ENCODE peak calls at places on chromosomes 3 and 15, in eight cellular contexts. Q is HepG2, N is esophagus muscularis mucosa, T is transverse colon, B is SK-N-SH, I is K562, E is sigmoid colon, G is suprapubic skin. Z is an unnamed sample.

GRCh38 chr3:94967196-94967595 is 904.3 kb downstream of the NSUN3 start:
- DNase-seq in E (no peak), T (no peak), N (no peak), G (no peak), I (no peak), B (no peak), Q (no peak), Z (no peak)

GRCh38 chr3:115092220-115092791 is 54.8 kb downstream of the ZBTB20 start:
- DNase-seq in N (no peak), B (peak; percentile 47), I (peak; percentile 17), T (peak; percentile 51), E (peak; percentile 84), G (peak; percentile 76), Q (peak; percentile 34), Z (peak; percentile 66)

GRCh38 chr3:154904328-154904727 is 175.8 kb upstream of the MME start:
- DNase-seq in N (no peak), B (peak; percentile 26), G (no peak), E (no peak), I (peak; percentile 21), Q (peak; percentile 2), T (no peak), Z (no peak)

GRCh38 chr3:31054032-31054431 is 159.6 kb upstream of the GADL1 start:
- DNase-seq in T (no peak), N (no peak), G (no peak), B (no peak), E (no peak), Q (no peak), I (no peak), Z (no peak)

GRCh38 chr3:58392191-58392590 is 41.4 kb downstream of the PDHB start:
- DNase-seq in I (no peak), Q (peak; percentile 11), E (no peak), N (no peak), B (no peak), G (no peak), T (no peak), Z (no peak)

GRCh38 chr3:57011022-57011421 is 49.4 kb upstream of the SPATA12 start:
- DNase-seq in G (no peak), T (no peak), B (no peak), Q (no peak), I (no peak), N (no peak), E (peak; percentile 37), Z (no peak)

GRCh38 chr15:76006136-76006778 is 6.0 kb downstream of the NRG4 start:
- DNase-seq in E (no peak), I (no peak), Q (peak; percentile 3), B (no peak), N (no peak), G (no peak), T (no peak), Z (no peak)

GRCh38 chr3:55309336-55309735 is 177.8 kb downstream of the WNT5A start:
- DNase-seq in N (no peak), G (no peak), Q (no peak), I (no peak), E (no peak), B (no peak), T (no peak), Z (no peak)

GRCh38 chr3:17412950-17413530 is 329.4 kb downstream of the TBC1D5 start:
- DNase-seq in G (no peak), Q (peak; percentile 64), I (peak; percentile 63), N (no peak), T (no peak), B (peak; percentile 20), E (no peak), Z (no peak)

GRCh38 chr3:146163584-146163983 is 2.6 kb upstream of the PLOD2 start:
- DNase-seq in N (no peak), Q (no peak), E (no peak), G (no peak), B (no peak), T (no peak), I (no peak), Z (no peak)

GRCh38 chr3:14472471-14473351 is 67.4 kb downstream of the GRIP2 start:
- DNase-seq in T (peak; percentile 23), N (no peak), I (no peak), E (no peak), B (no peak), G (no peak), Q (peak; percentile 20), Z (no peak)

GRCh38 chr3:184635126-184635525 is 73.5 kb downstream of the EPHB3 start:
- DNase-seq in B (peak; percentile 77), N (no peak), Q (no peak), T (no peak), G (no peak), I (no peak), E (no peak), Z (peak; percentile 80)

GRCh38 chr3:172145287-172145686 is 105.9 kb downstream of the FNDC3B start:
- DNase-seq in Q (no peak), G (no peak), B (no peak), I (no peak), N (no peak), T (no peak), E (no peak), Z (no peak)

GRCh38 chr3:129345971-129346370 is 67.3 kb downstream of the HMCES start:
- DNase-seq in Q (no peak), E (no peak), G (no peak), B (no peak), T (no peak), I (no peak), N (no peak), Z (no peak)

GRCh38 chr3:58173670-58174472 is 36.9 kb downstream of the DNASE1L3 start:
- DNase-seq in T (peak; percentile 48), E (peak; percentile 82), Q (peak; percentile 87), G (no peak), B (peak; percentile 63), I (peak; percentile 46), N (no peak), Z (peak; percentile 69)

GRCh38 chr3:66499881-66500574 is 794 bp downstream of the LRIG1 start:
- DNase-seq in B (peak; percentile 71), N (no peak), G (peak; percentile 75), T (peak; percentile 38), E (peak; percentile 79), Q (no peak), I (no peak), Z (peak; percentile 34)

GRCh38 chr3:195073866-195074860 is 196.8 kb downstream of the XXYLT1 start:
- DNase-seq in I (no peak), B (no peak), G (peak; percentile 50), T (peak; percentile 3), N (no peak), Q (no peak), E (peak; percentile 51), Z (peak; percentile 10)
- TF ChIP-seq POLR2AphosphoS5 in I (no peak), B (no peak), G (no peak), T (no peak), N (no peak), Q (no peak), E (no peak), Z (no peak)

GRCh38 chr3:192931825-192932224 is 14.2 kb upstream of the MB21D2 start:
- DNase-seq in G (no peak), Q (no peak), B (no peak), T (no peak), E (no peak), N (no peak), I (no peak), Z (no peak)

GRCh38 chr3:192930585-192930984 is 12.9 kb upstream of the MB21D2 start:
- DNase-seq in I (no peak), N (no peak), E (no peak), Q (no peak), T (no peak), B (no peak), G (no peak), Z (no peak)

GRCh38 chr3:192929146-192929545 is 11.5 kb upstream of the MB21D2 start:
- DNase-seq in N (no peak), Q (no peak), G (no peak), B (no peak), I (no peak), E (no peak), T (no peak), Z (no peak)

GRCh38 chr3:192928720-192929119 is 11.1 kb upstream of the MB21D2 start:
- DNase-seq in N (no peak), G (no peak), I (no peak), B (no peak), Q (no peak), T (no peak), E (no peak), Z (no peak)

GRCh38 chr3:192929755-192930491 is 12.3 kb upstream of the MB21D2 start:
- DNase-seq in Q (no peak), G (no peak), T (no peak), B (no peak), I (no peak), N (no peak), E (no peak), Z (no peak)
- H3K9me3 ChIP-seq in Q (no peaks in the 10 kb centered on the region), G (no peaks in the 10 kb centered on the region), T (no peaks in the 10 kb centered on the region), B (no peaks in the 10 kb centered on the region), I (no peaks in the 10 kb centered on the region), N (no peaks in the 10 kb centered on the region), E (no peaks in the 10 kb centered on the region), Z (no peaks in the 10 kb centered on the region)

GRCh38 chr3:4821975-4822374 is 157.3 kb upstream of the BHLHE40 start:
- DNase-seq in E (no peak), I (no peak), Q (no peak), B (no peak), N (no peak), G (no peak), T (peak; percentile 62), Z (peak; percentile 43)
- TF ChIP-seq EP300 in E (no peak), I (no peak), Q (no peak), B (no peak), N (no peak), G (no peak), T (no peak), Z (no peak)

GRCh38 chr3:99505646-99506269 is 132.6 kb upstream of the COL8A1 start:
- DNase-seq in I (no peak), Q (no peak), N (no peak), E (peak; percentile 77), G (peak; percentile 73), T (peak; percentile 11), B (no peak), Z (no peak)
- TF ChIP-seq POLR2AphosphoS5 in I (no peak), Q (no peak), N (no peak), E (peak; percentile 9), G (no peak), T (no peak), B (no peak), Z (no peak)

GRCh38 chr15:26314577-26314976 is 451.4 kb upstream of the ATP10A start:
- DNase-seq in E (no peak), N (no peak), Q (no peak), I (no peak), B (no peak), T (no peak), G (no peak), Z (no peak)

GRCh38 chr15:26311710-26312236 is 448.6 kb upstream of the ATP10A start:
- DNase-seq in N (no peak), B (no peak), E (no peak), G (no peak), T (no peak), Q (no peak), I (no peak), Z (no peak)
- H3K9me3 ChIP-seq in N (no peaks in the 10 kb centered on the region), B (no peaks in the 10 kb centered on the region), E (no peaks in the 10 kb centered on the region), G (peaks cover 5% of the 10 kb centered on the region), T (no peaks in the 10 kb centered on the region), Q (peaks cover 92% of the 10 kb centered on the region), I (no peaks in the 10 kb centered on the region), Z (no peaks in the 10 kb centered on the region)

Z was measured in stomach.